ENCODE peak calls at places on chromosome 7, in six cellular contexts. U is SK-N-SH, W is A549, C is IMR-90, D is WTC11, G is GM12878. I is an unnamed sample.

GRCh38 chr7:82036146-82036886 is 266.5 kb upstream of the HGF start:
- DNase-seq in D (no peak), W (no peak), U (no peak), G (no peak), C (peak; percentile 91), I (no peak)

GRCh38 chr7:2807846-2808772 is 36.0 kb downstream of the GNA12 start:
- DNase-seq in C (peak; percentile 68), G (no peak), D (no peak), U (no peak), W (no peak), I (no peak)

GRCh38 chr7:142365410-142365842 is 107.6 kb upstream of the PRSS58 start:
- DNase-seq in W (no peak), D (peak; percentile 64), G (no peak), C (no peak), U (no peak), I (no peak)

GRCh38 chr7:139203992-139204391 is 27.0 kb upstream of the UBN2 start:
- DNase-seq in D (no peak), G (no peak), U (no peak), C (no peak), W (no peak), I (no peak)

GRCh38 chr7:2802504-2803341 is 41.4 kb downstream of the GNA12 start:
- DNase-seq in U (no peak), C (peak; percentile 72), W (peak; percentile 53), G (no peak), D (no peak), I (peak; percentile 90)

GRCh38 chr7:38881947-38882684 is 26.9 kb downstream of the VPS41 start:
- DNase-seq in U (no peak), D (no peak), C (no peak), G (no peak), W (no peak), I (no peak)

GRCh38 chr7:107813524-107813923 is 10.5 kb upstream of the SLC26A3 start:
- DNase-seq in D (no peak), G (no peak), U (no peak), C (no peak), W (no peak), I (no peak)

GRCh38 chr7:77329466-77330168 is 86.5 kb downstream of the GSAP start:
- DNase-seq in U (no peak), G (no peak), C (no peak), D (no peak), W (no peak), I (no peak)

GRCh38 chr7:39228946-39229345 is 251.2 kb downstream of the POU6F2 start:
- DNase-seq in G (no peak), W (no peak), D (no peak), U (no peak), C (peak; percentile 0), I (no peak)

GRCh38 chr7:70092314-70093303 is 494.3 kb downstream of the AUTS2 start:
- DNase-seq in D (no peak), C (peak; percentile 0), U (peak; percentile 70), G (no peak), W (no peak), I (no peak)

GRCh38 chr7:13839063-13839462 is 150.4 kb downstream of the ETV1 start:
- DNase-seq in U (no peak), C (no peak), G (no peak), W (no peak), D (no peak), I (no peak)

GRCh38 chr7:44324204-44325126 is 929 bp downstream of the CAMK2B start:
- DNase-seq in W (no peak), C (no peak), D (no peak), U (peak; percentile 51), G (no peak), I (no peak)

GRCh38 chr7:132199626-132200025 is 376.6 kb downstream of the PLXNA4 start:
- DNase-seq in D (no peak), G (no peak), C (no peak), U (no peak), W (no peak), I (no peak)

GRCh38 chr7:34327681-34328080 is 330.3 kb upstream of the NPSR1 start:
- DNase-seq in G (no peak), C (no peak), W (no peak), D (no peak), U (no peak), I (no peak)

GRCh38 chr7:38311329-38311937 is 38.0 kb upstream of the TARP start:
- DNase-seq in U (peak; percentile 65), D (peak; percentile 36), W (peak; percentile 54), C (no peak), G (no peak), I (no peak)

GRCh38 chr7:142104550-142105527 is 6.7 kb upstream of the MGAM2 start:
- DNase-seq in G (no peak), D (no peak), C (no peak), U (no peak), W (peak; percentile 50), I (peak; percentile 90)

GRCh38 chr7:13903997-13904396 is 85.5 kb downstream of the ETV1 start:
- DNase-seq in W (no peak), D (no peak), C (peak; percentile 51), U (no peak), G (no peak), I (no peak)

GRCh38 chr7:39609462-39610149 is 13.8 kb upstream of the RALA start:
- DNase-seq in W (no peak), G (no peak), C (no peak), U (peak; percentile 85), D (peak; percentile 65), I (no peak)

GRCh38 chr7:135441791-135442190 is 68.1 kb downstream of the CNOT4 start:
- DNase-seq in C (peak; percentile 73), W (peak; percentile 15), G (no peak), D (no peak), U (no peak), I (no peak)

GRCh38 chr7:2198206-2198605 is 34.5 kb downstream of the MAD1L1 start:
- DNase-seq in C (no peak), W (no peak), G (no peak), U (peak; percentile 26), D (no peak), I (no peak)

GRCh38 chr7:98772242-98772603 is 97.6 kb downstream of the TMEM130 start:
- DNase-seq in C (no peak), D (no peak), G (peak; percentile 71), U (no peak), W (no peak), I (no peak)

GRCh38 chr7:156751319-156751718 is 110.7 kb downstream of the RNF32 start:
- DNase-seq in C (peak; percentile 97), G (no peak), D (no peak), U (no peak), W (no peak), I (no peak)

GRCh38 chr7:141785711-141786552 is 4.1 kb upstream of the TAS2R5 start:
- DNase-seq in C (peak; percentile 55), G (peak; percentile 8), D (no peak), W (peak; percentile 39), U (peak; percentile 63), I (peak; percentile 42)

GRCh38 chr7:30858576-30858975 is 53.1 kb upstream of the AQP1 start:
- DNase-seq in G (no peak), C (no peak), W (no peak), D (no peak), U (no peak), I (no peak)

GRCh38 chr7:30859202-30859939 is 52.3 kb upstream of the AQP1 start:
- DNase-seq in W (no peak), U (no peak), G (no peak), C (no peak), D (no peak), I (no peak)

GRCh38 chr7:30861612-30862011 is 50.0 kb upstream of the AQP1 start:
- DNase-seq in G (no peak), C (no peak), U (no peak), D (no peak), W (no peak), I (no peak)

GRCh38 chr7:30862987-30863693 is 48.5 kb upstream of the AQP1 start:
- DNase-seq in G (no peak), D (no peak), W (no peak), U (peak; percentile 58), C (no peak), I (no peak)

GRCh38 chr7:30859940-30860623 is 51.6 kb upstream of the AQP1 start:
- DNase-seq in G (no peak), U (no peak), W (no peak), D (no peak), C (no peak), I (no peak)
- TF ChIP-seq USF2 in G (no peak), U (no peak), W (no peak), D (no peak), C (no peak), I (no peak)

GRCh38 chr7:101241015-101241363 is 3.4 kb upstream of the CLDN15 start:
- DNase-seq in D (no peak), W (no peak), G (no peak), C (no peak), U (no peak), I (no peak)

GRCh38 chr7:101245147-101245668 is 327 bp upstream of the FIS1 start:
- DNase-seq in C (no peak), D (no peak), G (no peak), W (no peak), U (no peak), I (no peak)

GRCh38 chr7:101248276-101248675 is 3.4 kb upstream of the FIS1 start:
- DNase-seq in G (no peak), U (no peak), C (no peak), D (no peak), W (no peak), I (no peak)

GRCh38 chr7:101243786-101244384 is 996 bp downstream of the FIS1 start:
- DNase-seq in U (peak; percentile 95), W (peak; percentile 84), C (no peak), D (peak; percentile 83), G (no peak), I (no peak)

GRCh38 chr7:101244385-101245146 is at the start of gene FIS1:
- DNase-seq in D (peak; percentile 95), W (peak; percentile 85), U (peak; percentile 98), G (peak; percentile 68), C (peak; percentile 82), I (peak; percentile 81)
- TF ChIP-seq USF2 in D (peak; percentile 57), W (peak; percentile 35), U (no peak), G (no peak), C (peak; percentile 63), I (no peak)

DNA sequence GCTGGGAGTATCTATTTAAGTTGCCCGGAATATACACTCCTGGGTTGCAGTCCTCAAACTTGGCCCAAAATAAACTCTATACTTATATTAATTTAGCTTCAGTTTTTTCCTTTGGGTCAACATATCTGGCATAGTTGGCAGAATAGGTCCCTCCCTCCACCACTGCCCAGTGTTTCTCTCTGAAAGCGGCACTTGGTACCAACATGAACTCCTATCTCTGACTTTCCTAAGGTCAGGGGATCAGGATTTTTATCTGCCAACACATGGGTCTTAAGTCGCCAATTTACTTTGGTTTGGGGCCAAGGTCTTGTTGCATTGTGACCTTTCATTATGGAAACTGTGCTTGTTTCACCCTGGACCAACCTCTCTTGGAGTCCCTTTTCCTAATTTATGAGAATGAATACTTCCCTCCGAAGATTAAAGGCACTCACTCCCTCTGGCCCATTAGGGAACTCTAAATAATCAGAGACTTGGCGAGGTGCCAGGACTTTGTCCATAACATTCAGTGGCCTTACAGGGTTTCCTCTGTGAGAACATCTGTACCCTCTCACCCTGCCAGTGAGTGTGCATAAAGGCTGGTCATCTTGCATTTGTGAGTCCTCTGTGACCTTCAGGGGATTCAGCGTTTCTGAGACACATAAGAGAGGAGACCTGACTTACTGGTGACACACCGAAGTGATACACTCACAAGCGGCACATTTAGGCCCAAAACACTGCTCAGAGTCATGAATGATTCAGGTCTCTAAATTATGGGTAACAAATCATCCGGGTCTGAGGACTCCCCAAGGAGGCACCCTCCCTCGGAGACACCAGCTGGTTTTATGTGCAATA is 19.7 kb upstream of the FKBP9 start:
- DNase-seq in U (peak; percentile 82), D (no peak), C (peak; percentile 61), G (no peak), W (no peak), I (peak; percentile 40)
- TF ChIP-seq USF2 in U (no peak), D (no peak), C (no peak), G (no peak), W (no peak), I (no peak)

GRCh38 chr7:74280985-74281384 is 8.2 kb upstream of the CLIP2 start:
- DNase-seq in U (no peak), G (no peak), D (no peak), W (no peak), C (peak; percentile 44), I (no peak)
- TF ChIP-seq USF2 in U (no peak), G (no peak), D (no peak), W (no peak), C (no peak), I (no peak)